ENCODE peak calls at places on chromosomes 1 and 21, in five cellular contexts. H is nucleus accumbens, X is foreskin keratinocyte, M is left ventricle myocardium superior, E is HCEC 1CT. W is an unnamed sample.

GRCh38 chr1:168939131-168939946 is 167.2 kb upstream of the ATP1B1 start:
- DNase-seq in H (no peak), X (no peak), M (no peak), E (no peak), W (no peak)

GRCh38 chr1:201214461-201214860 is 23.8 kb downstream of the IGFN1 start:
- DNase-seq in M (no peak), E (no peak), H (no peak), X (no peak), W (no peak)

GRCh38 chr1:115624859-115625258 is 16.9 kb upstream of the VANGL1 start:
- DNase-seq in M (no peak), H (no peak), X (no peak), E (no peak), W (no peak)

GRCh38 chr1:16615253-16616252 is 2.2 kb upstream of the NBPF1 start:
- DNase-seq in X (no peak), E (no peak), H (no peak), M (no peak), W (no peak)

GRCh38 chr21:45258476-45258875 is 29.2 kb downstream of the POFUT2 start:
- DNase-seq in X (no peak), H (no peak), M (no peak), E (no peak), W (no peak)

GRCh38 chr1:2231667-2232254 is 3.6 kb downstream of the SKI start:
- DNase-seq in X (peak; percentile 49), M (peak; percentile 88), H (peak; percentile 59), E (peak; percentile 79), W (peak; percentile 82)

GRCh38 chr1:181324797-181325616 is 158.3 kb upstream of the CACNA1E start:
- DNase-seq in E (no peak), H (peak; percentile 35), M (no peak), X (peak; percentile 54), W (peak; percentile 88)

GRCh38 chr1:165905853-165906252 is 78.4 kb downstream of the UCK2 start:
- DNase-seq in E (no peak), X (no peak), H (no peak), M (no peak), W (no peak)

GRCh38 chr1:209585672-209586071 is 2.2 kb downstream of the CAMK1G start:
- DNase-seq in M (peak; percentile 82), H (peak; percentile 78), E (no peak), X (no peak), W (peak; percentile 86)

GRCh38 chr1:14929547-14930223 is 223.9 kb upstream of the TMEM51 start:
- DNase-seq in E (peak; percentile 40), H (no peak), M (no peak), X (no peak), W (no peak)